ENCODE peak calls at places on chromosomes 3 and 15, in six cellular contexts. One of them, this sample, is unnamed.

GRCh38 chr3:119628816-119629445 is 31.2 kb downstream of the PLA1A start:
- ATAC-seq in effector memory CD8-positive, alpha-beta T cell: peak
- ATAC-seq in stimulated activated naive CD8-positive, alpha-beta T cell treated with anti-CD3 and anti-CD28 coated beads, Interleukin-15, Interleukin-2, amounts not matched to agents 100 U/mL and 50 U/mL, for 24 hours: peak
- ATAC-seq in activated CD8-positive, alpha-beta T cell treated with anti-CD3 and anti-CD28 coated beads, Interleukin-2, amount 10 ng/mL, durations not matched to agents 7 days and 5 days: no peak
- ATAC-seq in activated naive CD8-positive, alpha-beta T cell treated with anti-CD3 and anti-CD28 coated beads, Interleukin-2, amount 10 ng/mL, durations not matched to agents 7 days and 5 days: no peak
- ATAC-seq in activated T-cell treated with anti-CD3 and anti-CD28 coated beads, Interleukin-2, amount 50 U/mL, for 72 hours: peak
- ATAC-seq in this sample: peak

GRCh38 chr3:150582620-150583019 is 20.5 kb upstream of the SELENOT start:
- ATAC-seq in effector memory CD8-positive, alpha-beta T cell: no peak
- ATAC-seq in activated CD8-positive, alpha-beta T cell treated with anti-CD3 and anti-CD28 coated beads, Interleukin-2, amount 10 ng/mL, durations not matched to agents 7 days and 5 days: no peak
- ATAC-seq in activated T-cell treated with anti-CD3 and anti-CD28 coated beads, Interleukin-2, amount 50 U/mL, for 72 hours: no peak
- ATAC-seq in activated naive CD8-positive, alpha-beta T cell treated with anti-CD3 and anti-CD28 coated beads, Interleukin-2, amount 10 ng/mL, durations not matched to agents 7 days and 5 days: no peak
- ATAC-seq in stimulated activated naive CD8-positive, alpha-beta T cell treated with anti-CD3 and anti-CD28 coated beads, Interleukin-15, Interleukin-2, amounts not matched to agents 100 U/mL and 50 U/mL, for 24 hours: no peak
- ATAC-seq in this sample: no peak

GRCh38 chr3:8183627-8184026 is 318.0 kb upstream of the LMCD1 start:
- ATAC-seq in activated naive CD8-positive, alpha-beta T cell treated with anti-CD3 and anti-CD28 coated beads, Interleukin-2, amount 10 ng/mL, durations not matched to agents 7 days and 5 days: no peak
- ATAC-seq in activated CD8-positive, alpha-beta T cell treated with anti-CD3 and anti-CD28 coated beads, Interleukin-2, amount 10 ng/mL, durations not matched to agents 7 days and 5 days: no peak
- ATAC-seq in activated T-cell treated with anti-CD3 and anti-CD28 coated beads, Interleukin-2, amount 50 U/mL, for 72 hours: no peak
- ATAC-seq in effector memory CD8-positive, alpha-beta T cell: no peak
- ATAC-seq in stimulated activated naive CD8-positive, alpha-beta T cell treated with anti-CD3 and anti-CD28 coated beads, Interleukin-15, Interleukin-2, amounts not matched to agents 100 U/mL and 50 U/mL, for 24 hours: no peak
- ATAC-seq in this sample: peak

GRCh38 chr3:169153614-169154013 is 509.9 kb downstream of the MECOM start:
- ATAC-seq in effector memory CD8-positive, alpha-beta T cell: no peak
- ATAC-seq in stimulated activated naive CD8-positive, alpha-beta T cell treated with anti-CD3 and anti-CD28 coated beads, Interleukin-15, Interleukin-2, amounts not matched to agents 100 U/mL and 50 U/mL, for 24 hours: no peak
- ATAC-seq in activated naive CD8-positive, alpha-beta T cell treated with anti-CD3 and anti-CD28 coated beads, Interleukin-2, amount 10 ng/mL, durations not matched to agents 7 days and 5 days: no peak
- ATAC-seq in activated T-cell treated with anti-CD3 and anti-CD28 coated beads, Interleukin-2, amount 50 U/mL, for 72 hours: no peak
- ATAC-seq in activated CD8-positive, alpha-beta T cell treated with anti-CD3 and anti-CD28 coated beads, Interleukin-2, amount 10 ng/mL, durations not matched to agents 7 days and 5 days: no peak
- ATAC-seq in this sample: no peak

GRCh38 chr3:27657871-27658270 is 64.3 kb downstream of the EOMES start:
- ATAC-seq in activated CD8-positive, alpha-beta T cell treated with anti-CD3 and anti-CD28 coated beads, Interleukin-2, amount 10 ng/mL, durations not matched to agents 7 days and 5 days: no peak
- ATAC-seq in effector memory CD8-positive, alpha-beta T cell: no peak
- ATAC-seq in stimulated activated naive CD8-positive, alpha-beta T cell treated with anti-CD3 and anti-CD28 coated beads, Interleukin-15, Interleukin-2, amounts not matched to agents 100 U/mL and 50 U/mL, for 24 hours: no peak
- ATAC-seq in activated T-cell treated with anti-CD3 and anti-CD28 coated beads, Interleukin-2, amount 50 U/mL, for 72 hours: no peak
- ATAC-seq in activated naive CD8-positive, alpha-beta T cell treated with anti-CD3 and anti-CD28 coated beads, Interleukin-2, amount 10 ng/mL, durations not matched to agents 7 days and 5 days: no peak
- ATAC-seq in this sample: no peak

GRCh38 chr3:56970401-56971002 is 90.0 kb upstream of the SPATA12 start:
- ATAC-seq in activated T-cell treated with anti-CD3 and anti-CD28 coated beads, Interleukin-2, amount 50 U/mL, for 72 hours: no peak
- ATAC-seq in activated naive CD8-positive, alpha-beta T cell treated with anti-CD3 and anti-CD28 coated beads, Interleukin-2, amount 10 ng/mL, durations not matched to agents 7 days and 5 days: no peak
- ATAC-seq in effector memory CD8-positive, alpha-beta T cell: no peak
- ATAC-seq in stimulated activated naive CD8-positive, alpha-beta T cell treated with anti-CD3 and anti-CD28 coated beads, Interleukin-15, Interleukin-2, amounts not matched to agents 100 U/mL and 50 U/mL, for 24 hours: no peak
- ATAC-seq in activated CD8-positive, alpha-beta T cell treated with anti-CD3 and anti-CD28 coated beads, Interleukin-2, amount 10 ng/mL, durations not matched to agents 7 days and 5 days: no peak
- ATAC-seq in this sample: peak

GRCh38 chr15:31341036-31341435 is 14.4 kb downstream of the KLF13 start:
- ATAC-seq in activated CD8-positive, alpha-beta T cell treated with anti-CD3 and anti-CD28 coated beads, Interleukin-2, amount 10 ng/mL, durations not matched to agents 7 days and 5 days: no peak
- ATAC-seq in activated T-cell treated with anti-CD3 and anti-CD28 coated beads, Interleukin-2, amount 50 U/mL, for 72 hours: no peak
- ATAC-seq in effector memory CD8-positive, alpha-beta T cell: peak
- ATAC-seq in stimulated activated naive CD8-positive, alpha-beta T cell treated with anti-CD3 and anti-CD28 coated beads, Interleukin-15, Interleukin-2, amounts not matched to agents 100 U/mL and 50 U/mL, for 24 hours: no peak
- ATAC-seq in activated naive CD8-positive, alpha-beta T cell treated with anti-CD3 and anti-CD28 coated beads, Interleukin-2, amount 10 ng/mL, durations not matched to agents 7 days and 5 days: no peak
- ATAC-seq in this sample: no peak

GRCh38 chr3:130699765-130700164 is 46.9 kb downstream of the PIK3R4 start:
- ATAC-seq in stimulated activated naive CD8-positive, alpha-beta T cell treated with anti-CD3 and anti-CD28 coated beads, Interleukin-15, Interleukin-2, amounts not matched to agents 100 U/mL and 50 U/mL, for 24 hours: no peak
- ATAC-seq in activated naive CD8-positive, alpha-beta T cell treated with anti-CD3 and anti-CD28 coated beads, Interleukin-2, amount 10 ng/mL, durations not matched to agents 7 days and 5 days: no peak
- ATAC-seq in activated T-cell treated with anti-CD3 and anti-CD28 coated beads, Interleukin-2, amount 50 U/mL, for 72 hours: peak
- ATAC-seq in effector memory CD8-positive, alpha-beta T cell: peak
- ATAC-seq in activated CD8-positive, alpha-beta T cell treated with anti-CD3 and anti-CD28 coated beads, Interleukin-2, amount 10 ng/mL, durations not matched to agents 7 days and 5 days: peak
- ATAC-seq in this sample: no peak

This sample was measured in stimulated activated memory B cell treated with anti-CD40 and anti-IgM and Interleukin-4, amounts not matched to agents 10 μg/mL and 1 μg/mL and 100 μg/mL, for 72 hours.